ENCODE peak calls at places on chromosomes 12 and 14, in six cellular contexts. H, X, L, I, Q and A are unnamed samples.

GRCh38 chr12:54038260-54038759 is 5.5 kb downstream of the HOXC5 start:
- DNase-seq in H (no peak), X (no peak), L (no peak), I (no peak), Q (no peak), A (no peak)

GRCh38 chr14:102370305-102370809 is 7.6 kb downstream of the TECPR2 start:
- DNase-seq in H (no peak), X (no peak), L (no peak), I (no peak), Q (no peak), A (no peak)

GRCh38 chr12:572532-572899 is 90.7 kb downstream of the NINJ2 start:
- DNase-seq in H (peak; percentile 23), X (no peak), L (no peak), I (no peak), Q (no peak), A (peak; percentile 32)

GRCh38 chr12:43551271-43551970 is 582 bp downstream of the ADAMTS20 start:
- DNase-seq in H (no peak), X (no peak), L (no peak), I (no peak), Q (peak; percentile 42), A (no peak)

GRCh38 chr12:127127887-127128286 is 1139.1 kb upstream of the TMEM132C start:
- DNase-seq in H (no peak), X (no peak), L (no peak), I (no peak), Q (no peak), A (no peak)

GRCh38 chr14:37196604-37197420 is 925 bp upstream of the MIPOL1 start:
- DNase-seq in H (no peak), X (no peak), L (no peak), I (no peak), Q (no peak), A (peak; percentile 13)

GRCh38 chr14:80475074-80475473 is 263.8 kb upstream of the DIO2 start:
- DNase-seq in H (peak; percentile 39), X (no peak), L (no peak), I (no peak), Q (no peak), A (no peak)

GRCh38 chr14:106665814-106666213 is 1139.4 kb downstream of the TMEM121 start:
- DNase-seq in H (no peak), X (peak; percentile 26), L (no peak), I (peak; percentile 34), Q (no peak), A (no peak)

GRCh38 chr14:69964841-69965240 is 85.6 kb downstream of the SMOC1 start:
- DNase-seq in H (no peak), X (no peak), L (no peak), I (no peak), Q (no peak), A (no peak)

GRCh38 chr14:68734231-68734732 is 58.6 kb downstream of the ZFP36L1 start:
- DNase-seq in H (no peak), X (no peak), L (no peak), I (no peak), Q (no peak), A (peak; percentile 47)

GRCh38 chr12:47816646-47817271 is 2.9 kb downstream of the HDAC7 start:
- DNase-seq in H (peak; percentile 56), X (no peak), L (no peak), I (no peak), Q (no peak), A (peak; percentile 92)

GRCh38 chr14:49893309-49894213 is 679 bp downstream of the ARF6 start:
- DNase-seq in H (peak; percentile 57), X (peak; percentile 85), L (no peak), I (peak; percentile 74), Q (peak; percentile 75), A (peak; percentile 53)

GRCh38 chr12:24293549-24293948 is 344.1 kb upstream of the SOX5 start:
- DNase-seq in H (no peak), X (no peak), L (no peak), I (no peak), Q (no peak), A (no peak)

GRCh38 chr12:49789992-49790391 is 38.2 kb downstream of the NCKAP5L start:
- DNase-seq in H (no peak), X (no peak), L (no peak), I (no peak), Q (peak; percentile 62), A (peak; percentile 61)

GRCh38 chr12:108649126-108649525 is 15.4 kb upstream of the SELPLG start:
- DNase-seq in H (no peak), X (no peak), L (no peak), I (no peak), Q (no peak), A (peak; percentile 62)

GRCh38 chr12:120230326-120230973 is 29.5 kb upstream of the RPLP0 start:
- DNase-seq in H (peak; percentile 97), X (no peak), L (no peak), I (no peak), Q (peak; percentile 73), A (peak; percentile 85)

GRCh38 chr12:78696267-78696666 is 168.3 kb upstream of the SYT1 start:
- DNase-seq in H (no peak), X (no peak), L (no peak), I (no peak), Q (no peak), A (peak; percentile 29)

GRCh38 chr14:65211341-65211987 is 109.1 kb upstream of the MAX start:
- DNase-seq in H (peak; percentile 84), X (no peak), L (no peak), I (no peak), Q (no peak), A (peak; percentile 27)

GRCh38 chr14:89844508-89844907 is 110.0 kb downstream of the EFCAB11 start:
- DNase-seq in H (no peak), X (no peak), L (no peak), I (no peak), Q (no peak), A (no peak)

GRCh38 chr14:45177081-45177480 is 41.4 kb downstream of the FANCM start:
- DNase-seq in H (peak; percentile 96), X (no peak), L (no peak), I (no peak), Q (no peak), A (no peak)

GRCh38 chr12:88496429-88497190 is 83.7 kb downstream of the KITLG start:
- DNase-seq in H (peak; percentile 3), X (no peak), L (no peak), I (no peak), Q (no peak), A (no peak)

GRCh38 chr12:121939190-121939589 is 20.8 kb downstream of the CFAP251 start:
- DNase-seq in H (no peak), X (no peak), L (no peak), I (no peak), Q (no peak), A (no peak)

GRCh38 chr14:87131879-87132278 is 861.1 kb downstream of the GALC start:
- DNase-seq in H (no peak), X (no peak), L (peak; percentile 11), I (no peak), Q (no peak), A (no peak)

GRCh38 chr14:79279645-79280399 is 931.5 kb downstream of the DIO2 start:
- DNase-seq in H (no peak), X (no peak), L (no peak), I (no peak), Q (no peak), A (peak; percentile 15)

GRCh38 chr12:22856120-22856699 is 231.2 kb downstream of the ETNK1 start:
- DNase-seq in H (peak; percentile 66), X (no peak), L (peak; percentile 18), I (no peak), Q (peak; percentile 32), A (peak; percentile 38)

GRCh38 chr14:96792581-96792980 is 4.6 kb upstream of the VRK1 start:
- DNase-seq in H (no peak), X (no peak), L (no peak), I (no peak), Q (no peak), A (no peak)

GRCh38 chr14:20630340-20631022 is 11.0 kb downstream of the OR6S1 start:
- DNase-seq in H (peak; percentile 57), X (peak; percentile 34), L (no peak), I (no peak), Q (peak; percentile 41), A (peak; percentile 41)

GRCh38 chr12:132557969-132558856 is 52.2 kb downstream of the LRCOL1 start:
- DNase-seq in H (no peak), X (no peak), L (no peak), I (no peak), Q (no peak), A (no peak)

GRCh38 chr14:61479746-61480502 is 158.5 kb downstream of the PRKCH start:
- DNase-seq in H (no peak), X (no peak), L (no peak), I (no peak), Q (no peak), A (no peak)

GRCh38 chr14:35386673-35387125 is 17.9 kb downstream of the NFKBIA start:
- DNase-seq in H (peak; percentile 61), X (no peak), L (no peak), I (no peak), Q (no peak), A (no peak)

GRCh38 chr14:60862283-60862682 is 118.6 kb downstream of the TRMT5 start:
- DNase-seq in H (peak; percentile 69), X (no peak), L (no peak), I (no peak), Q (no peak), A (no peak)

GRCh38 chr12:9697619-9698018 is 28.1 kb downstream of the CLEC2D start:
- DNase-seq in H (no peak), X (no peak), L (no peak), I (no peak), Q (no peak), A (no peak)

GRCh38 chr12:29160230-29160629 is 11.2 kb downstream of the FAR2 start:
- DNase-seq in H (no peak), X (no peak), L (no peak), I (no peak), Q (no peak), A (peak; percentile 11)